ENCODE peak calls at places on chromosomes 4 and X, in seven cellular contexts. N, C, E, J, O, G and X are unnamed samples.

GRCh38 chrX:93985621-93986020 is 311.6 kb downstream of the FAM133A start:
- DNase-seq in E (no peak), O (no peak), N (no peak), J (no peak), G (no peak), C (no peak), X (no peak)

GRCh38 chrX:41759817-41760216 is 35.8 kb downstream of the GPR82 start:
- DNase-seq in G (no peak), E (peak), C (no peak), O (peak), N (no peak), J (no peak), X (no peak)

GRCh38 chrX:15854080-15854655 is 445 bp downstream of the AP1S2 start:
- DNase-seq in N (no peak), G (peak), J (no peak), O (peak), E (peak), C (peak), X (peak)

GRCh38 chrX:112841114-112841819 is 636 bp upstream of the AMOT start:
- DNase-seq in E (peak), J (peak), O (peak), N (peak), G (peak), C (peak), X (peak)

GRCh38 chrX:67044029-67044653 is 405.3 kb upstream of the EDA2R start:
- DNase-seq in O (no peak), C (no peak), J (no peak), E (no peak), G (no peak), N (no peak), X (no peak)

GRCh38 chrX:81537723-81538122 is 335.8 kb downstream of the SH3BGRL start:
- DNase-seq in N (no peak), G (no peak), E (no peak), C (no peak), O (peak), J (peak), X (no peak)

GRCh38 chr4:110865611-110866254 is 242.9 kb upstream of the PITX2 start:
- DNase-seq in C (no peak), E (peak), G (no peak), O (peak), N (no peak), J (no peak), X (no peak)

GRCh38 chr4:75908555-75908954 is 6.3 kb upstream of the PPEF2 start:
- DNase-seq in J (no peak), N (no peak), O (no peak), C (no peak), E (no peak), G (no peak), X (no peak)

GRCh38 chrX:68693481-68694410 is 46.3 kb downstream of the STARD8 start:
- DNase-seq in C (peak), G (no peak), N (no peak), E (peak), O (peak), J (no peak), X (peak)

GRCh38 chr4:121784975-121785374 is 16.1 kb upstream of the EXOSC9 start:
- DNase-seq in J (no peak), C (no peak), N (no peak), O (no peak), G (no peak), E (peak), X (no peak)

GRCh38 chrX:49073641-49074575 is at the start of gene PRAF2:
- DNase-seq in E (peak), N (peak), J (peak), O (peak), G (peak), C (peak), X (peak)

GRCh38 chrX:72045552-72046277 is 86.0 kb downstream of the RTL5 start:
- DNase-seq in N (no peak), C (no peak), O (no peak), E (no peak), J (no peak), G (no peak), X (no peak)

GRCh38 chrX:68498044-68498507 is 775 bp upstream of the YIPF6 start:
- DNase-seq in N (no peak), O (no peak), J (no peak), E (no peak), G (no peak), C (no peak), X (no peak)

GRCh38 chr4:11429646-11430045 is 952 bp upstream of the HS3ST1 start:
- DNase-seq in G (no peak), O (no peak), J (no peak), C (no peak), N (no peak), E (no peak), X (no peak)

GRCh38 chr4:115834441-115834840 is 721.0 kb upstream of the NDST4 start:
- DNase-seq in N (no peak), J (no peak), C (no peak), E (no peak), O (no peak), G (no peak), X (no peak)

GRCh38 chr4:168384437-168385141 is 66.0 kb upstream of the DDX60 start:
- DNase-seq in C (no peak), G (no peak), O (no peak), E (no peak), N (no peak), J (no peak), X (no peak)

GRCh38 chr4:21949073-21949457 is 493 bp upstream of the KCNIP4 start:
- DNase-seq in C (no peak), G (no peak), J (no peak), N (no peak), E (peak), O (no peak), X (no peak)

GRCh38 chr4:152709675-152710438 is 30.1 kb upstream of the TMEM154 start:
- DNase-seq in J (no peak), N (no peak), E (no peak), O (no peak), G (no peak), C (no peak), X (no peak)

GRCh38 chrX:386768-387575 is at the start of gene PPP2R3B:
- DNase-seq in E (peak), G (peak), C (peak), J (no peak), N (peak), O (peak), X (no peak)

GRCh38 chr4:76540496-76540895 is 105.5 kb downstream of the SHROOM3 start:
- DNase-seq in N (no peak), O (no peak), J (no peak), E (no peak), C (no peak), G (no peak), X (no peak)

GRCh38 chr4:80535551-80535950 is 200.0 kb downstream of the CFAP299 start:
- DNase-seq in E (no peak), J (no peak), C (no peak), O (no peak), G (no peak), N (no peak), X (no peak)

GRCh38 chrX:78658851-78659744 is at the start of gene RTL3:
- DNase-seq in N (no peak), C (no peak), E (peak), J (no peak), G (no peak), O (no peak), X (no peak)

GRCh38 chr4:159069922-159070321 is 33.0 kb upstream of the RAPGEF2 start:
- DNase-seq in J (no peak), E (peak), G (no peak), N (no peak), C (no peak), O (no peak), X (no peak)

GRCh38 chrX:101260435-101260834 is 30.7 kb downstream of the TAF7L start:
- DNase-seq in C (no peak), N (no peak), E (peak), J (no peak), O (no peak), G (no peak), X (no peak)

GRCh38 chr4:169271692-169272007 is 894 bp upstream of the SH3RF1 start:
- DNase-seq in C (no peak), G (no peak), O (no peak), J (no peak), N (no peak), E (no peak), X (no peak)

GRCh38 chr4:97653701-97654100 is 489.6 kb downstream of the STPG2 start:
- DNase-seq in O (no peak), N (no peak), C (no peak), E (no peak), G (no peak), J (no peak), X (no peak)

GRCh38 chr4:3443750-3444309 is 2.1 kb downstream of the HGFAC start:
- DNase-seq in C (no peak), E (no peak), N (no peak), O (no peak), G (no peak), J (no peak), X (no peak)

GRCh38 chr4:180898305-180898704 is 1344.9 kb upstream of the TENM3 start:
- DNase-seq in E (no peak), G (no peak), C (no peak), O (no peak), N (no peak), J (no peak), X (no peak)

GRCh38 chr4:87840149-87840548 is 7.4 kb downstream of the MEPE start:
- DNase-seq in C (no peak), O (peak), N (no peak), E (no peak), J (no peak), G (no peak), X (no peak)

GRCh38 chr4:20086768-20087167 is 164.9 kb upstream of the SLIT2 start:
- DNase-seq in G (no peak), E (peak), J (no peak), O (no peak), N (no peak), C (no peak), X (no peak)

GRCh38 chr4:54333657-54334056 is 104.6 kb downstream of the PDGFRA start:
- DNase-seq in J (peak), G (no peak), N (no peak), C (no peak), E (no peak), O (peak), X (peak)

GRCh38 chr4:180164799-180165198 is 2078.4 kb upstream of the TENM3 start:
- DNase-seq in J (no peak), C (no peak), E (no peak), O (no peak), N (no peak), G (no peak), X (no peak)